ENCODE peak calls at places on chromosomes 5 and 9, in four cellular contexts. B is WTC11, C is HepG2, X is GM12878. N is an unnamed sample.

GRCh38 chr9:4375424-4376195 is 75.7 kb upstream of the GLIS3 start:
- DNase-seq in C (no peak), B (no peak), X (no peak), N (no peak)

GRCh38 chr5:98309785-98310566 is 463.5 kb upstream of the RGMB start:
- DNase-seq in B (peak), X (peak), C (peak), N (no peak)

GRCh38 chr9:79015951-79016350 is 555.8 kb upstream of the TLE4 start:
- DNase-seq in X (no peak), B (no peak), C (no peak), N (no peak)

GRCh38 chr5:124746252-124746915 is at the start of gene ZNF608:
- DNase-seq in C (peak), B (no peak), X (no peak), N (no peak)

GRCh38 chr5:64947801-64948200 is 179.1 kb downstream of the CWC27 start:
- DNase-seq in X (no peak), B (no peak), C (no peak), N (no peak)

GRCh38 chr9:127721391-127721821 is 5.5 kb downstream of the TTC16 start:
- DNase-seq in C (no peak), B (no peak), X (no peak), N (no peak)

GRCh38 chr5:80041536-80041935 is 6.4 kb downstream of the THBS4 start:
- DNase-seq in B (no peak), C (no peak), X (no peak), N (no peak)

GRCh38 chr5:60141119-60141518 is 247.6 kb upstream of the PDE4D start:
- DNase-seq in C (no peak), X (no peak), B (no peak), N (no peak)

GRCh38 chr5:485943-486491 is 38.2 kb downstream of the SLC9A3 start:
- DNase-seq in B (no peak), X (no peak), C (no peak), N (peak)

GRCh38 chr9:81499021-81499454 is 190.3 kb downstream of the TLE1 start:
- DNase-seq in X (no peak), C (no peak), B (no peak), N (no peak)

GRCh38 chr5:95619096-95619495 is 791 bp upstream of the GPR150 start:
- DNase-seq in B (no peak), X (no peak), C (no peak), N (no peak)

GRCh38 chr5:135446615-135447014 is 533 bp downstream of the DCANP1 start:
- DNase-seq in B (no peak), C (no peak), X (no peak), N (no peak)

GRCh38 chr5:124849774-124850173 is 103.3 kb upstream of the ZNF608 start:
- DNase-seq in B (no peak), C (no peak), X (no peak), N (no peak)

GRCh38 chr5:7851617-7852289 is 820 bp upstream of the CFAP90 start:
- DNase-seq in X (no peak), B (no peak), C (peak), N (no peak)

GRCh38 chr5:33981408-33982171 is 2.9 kb downstream of the SLC45A2 start:
- DNase-seq in B (no peak), X (no peak), C (no peak), N (no peak)

GRCh38 chr9:114824130-114824529 is 18.3 kb upstream of the TNFSF15 start:
- DNase-seq in X (no peak), B (no peak), C (no peak), N (no peak)

GRCh38 chr9:93577940-93578682 is 1.7 kb downstream of the PHF2 start:
- DNase-seq in X (no peak), B (no peak), C (no peak), N (no peak)

GRCh38 chr5:22998362-22998761 is 145.2 kb upstream of the CDH12 start:
- DNase-seq in X (no peak), B (no peak), C (no peak), N (no peak)

GRCh38 chr5:32539981-32540380 is 45.4 kb upstream of the SUB1 start:
- DNase-seq in B (no peak), X (no peak), C (no peak), N (no peak)

GRCh38 chr9:34558911-34559615 is 30.5 kb downstream of the CNTFR start:
- DNase-seq in B (no peak), X (no peak), C (no peak), N (no peak)

GRCh38 chr5:180290568-180291233 is 1.2 kb downstream of the MAPK9 start:
- DNase-seq in X (no peak), C (no peak), B (no peak), N (no peak)

GRCh38 chr9:113462781-113463286 is 693 bp upstream of the RGS3 start:
- DNase-seq in X (no peak), C (no peak), B (no peak), N (no peak)

GRCh38 chr5:156330141-156330870 is 3.3 kb downstream of the SGCD start:
- DNase-seq in X (no peak), C (no peak), B (no peak), N (no peak)

GRCh38 chr9:134546231-134546731 is 95.3 kb upstream of the COL5A1 start:
- DNase-seq in C (no peak), B (no peak), X (no peak), N (no peak)

GRCh38 chr5:175478384-175479124 is at the start of gene SFXN1:
- DNase-seq in C (peak), B (peak), X (no peak), N (peak)

GRCh38 chr5:18967637-18968036 is 1020.4 kb downstream of the CDH18 start:
- DNase-seq in C (no peak), B (no peak), X (no peak), N (no peak)

GRCh38 chr5:179178016-179178575 is 117.9 kb downstream of the ZNF354C start:
- DNase-seq in B (no peak), C (no peak), X (no peak), N (no peak)

DNA sequence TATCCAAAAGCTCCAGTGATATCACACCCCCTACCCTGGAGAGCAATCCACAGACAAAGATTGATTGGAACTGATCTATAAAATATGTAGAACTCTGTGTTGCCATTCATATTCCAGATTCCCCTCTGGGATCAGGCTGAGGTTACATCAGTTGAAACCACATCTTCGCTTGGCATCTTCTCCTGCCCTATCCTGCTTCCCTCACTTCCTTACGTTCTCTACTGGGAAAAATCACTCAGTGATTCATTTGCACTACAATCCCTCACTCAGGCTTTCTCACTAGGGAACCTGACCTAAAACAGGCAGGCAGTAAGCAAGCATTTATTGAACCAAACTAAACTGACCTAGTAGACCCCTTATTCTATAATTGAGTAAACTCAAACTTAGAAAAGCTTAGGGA is 111.7 kb downstream of the ESM1 start:
- DNase-seq in X (no peak), C (no peak), B (no peak), N (no peak)
- TF ChIP-seq CREM in X (no peak), C (no peak), B (no peak), N (no peak)

GRCh38 chr9:110111868-110112267 is 96.1 kb downstream of the C9orf152 start:
- DNase-seq in X (no peak), B (no peak), C (no peak), N (no peak)

GRCh38 chr9:110112792-110113191 is 95.2 kb downstream of the C9orf152 start:
- DNase-seq in C (no peak), B (no peak), X (no peak), N (no peak)

GRCh38 chr9:110109331-110110110 is 98.4 kb downstream of the C9orf152 start:
- DNase-seq in X (no peak), C (no peak), B (no peak), N (no peak)

GRCh38 chr9:110106698-110107097 is 101.3 kb downstream of the C9orf152 start:
- DNase-seq in X (no peak), B (no peak), C (no peak), N (no peak)

DNA sequence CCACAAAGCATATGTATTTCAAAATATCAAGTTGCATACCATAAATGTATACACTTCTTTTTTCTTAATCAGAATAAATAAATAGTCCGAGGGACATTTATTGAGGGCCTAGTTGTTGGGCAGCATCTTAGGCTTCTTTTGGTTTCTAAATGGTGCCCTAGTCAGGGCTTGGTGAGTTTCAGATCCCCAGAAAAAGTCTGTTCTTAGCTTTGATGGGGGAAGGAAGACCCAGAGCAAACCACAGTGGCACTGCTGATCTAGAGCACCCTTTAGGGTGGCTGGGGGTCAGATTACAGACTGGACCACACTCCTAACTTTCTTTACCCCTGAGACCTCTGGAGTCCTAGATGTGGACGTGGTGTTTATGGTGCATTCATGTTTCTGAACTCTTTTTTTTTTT is 97.8 kb downstream of the C9orf152 start:
- DNase-seq in X (peak), B (no peak), C (no peak), N (no peak)
- TF ChIP-seq MAX in X (no peak), B (no peak), C (no peak), N (no peak)

DNA sequence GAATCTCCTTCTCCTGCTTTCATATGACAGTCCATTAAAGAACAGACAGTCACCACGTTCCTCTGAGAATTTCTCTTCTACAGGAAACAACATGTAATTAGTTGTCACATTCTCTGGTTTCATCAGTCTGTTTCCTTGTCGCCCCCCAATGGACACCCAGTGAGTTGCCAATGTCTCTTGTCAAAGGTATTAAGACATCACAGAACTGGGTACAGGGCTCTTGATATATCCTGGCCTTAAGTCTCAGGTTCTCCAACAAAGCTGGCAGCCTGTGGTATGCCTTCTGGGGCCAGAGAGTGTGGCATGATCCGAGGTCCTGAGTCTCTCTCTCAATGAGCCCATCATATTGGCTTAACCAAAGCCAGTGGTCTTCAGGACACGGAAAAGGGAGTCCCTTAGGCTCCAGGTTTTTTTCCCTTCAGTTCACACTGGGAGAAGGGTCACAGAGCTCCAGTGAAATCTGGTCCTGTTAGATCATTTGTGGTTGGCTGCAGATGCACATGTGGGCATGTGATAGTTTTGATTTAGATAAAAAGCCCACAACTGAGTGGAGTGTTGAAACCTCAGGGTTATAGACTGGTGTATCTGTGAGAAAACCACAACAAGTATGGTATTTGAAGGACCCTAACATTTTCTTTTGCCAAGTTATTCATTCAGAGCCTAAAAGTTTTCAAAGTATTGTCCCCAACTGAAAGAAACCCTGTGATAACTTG is 46.9 kb downstream of the PRLR start:
- DNase-seq in X (peak), B (peak), C (peak), N (no peak)
- TF ChIP-seq CREM in X (no peak), B (no peak), C (no peak), N (no peak)

GRCh38 chr9:130779153-130779855 is 55.8 kb upstream of the ABL1 start:
- DNase-seq in X (no peak), C (no peak), B (no peak), N (no peak)
- TF ChIP-seq MAX in X (no peak), C (no peak), B (no peak), N (no peak)

DNA sequence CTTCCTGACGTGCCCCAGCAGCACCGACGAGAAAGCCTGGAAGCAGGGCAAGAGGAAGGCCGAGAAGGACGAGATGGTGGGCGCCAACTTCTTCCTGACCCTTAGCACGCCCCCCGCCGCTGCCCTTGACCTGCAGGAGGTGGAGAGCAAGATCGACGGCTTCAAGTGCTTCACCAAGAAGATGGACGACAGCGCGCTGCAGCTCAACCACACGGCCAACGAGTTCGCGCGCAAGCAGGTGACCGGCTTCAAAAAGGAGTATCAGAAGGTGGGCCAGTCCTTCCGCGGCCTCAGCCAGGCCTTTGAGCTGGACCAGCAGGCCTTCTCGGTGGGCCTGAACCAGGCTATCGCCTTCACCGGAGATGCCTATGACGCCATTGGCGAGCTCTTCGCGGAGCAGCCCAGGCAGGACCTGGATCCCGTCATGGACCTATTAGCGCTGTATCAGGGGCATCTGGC is 1.6 kb downstream of the SNX18 start:
- DNase-seq in C (no peak), B (no peak), X (no peak), N (no peak)
- TF ChIP-seq CREM in C (no peak), B (no peak), X (no peak), N (no peak)

GRCh38 chr9:95007470-95007869 is 281.0 kb downstream of the AOPEP start:
- DNase-seq in X (no peak), C (no peak), B (no peak), N (no peak)
- TF ChIP-seq MAX in X (no peak), C (no peak), B (no peak), N (no peak)

GRCh38 chr9:90003046-90003355 is 398.2 kb downstream of the GADD45G start:
- DNase-seq in B (no peak), X (no peak), C (no peak), N (no peak)
- TF ChIP-seq CREM in B (no peak), X (no peak), C (no peak), N (no peak)

DNA sequence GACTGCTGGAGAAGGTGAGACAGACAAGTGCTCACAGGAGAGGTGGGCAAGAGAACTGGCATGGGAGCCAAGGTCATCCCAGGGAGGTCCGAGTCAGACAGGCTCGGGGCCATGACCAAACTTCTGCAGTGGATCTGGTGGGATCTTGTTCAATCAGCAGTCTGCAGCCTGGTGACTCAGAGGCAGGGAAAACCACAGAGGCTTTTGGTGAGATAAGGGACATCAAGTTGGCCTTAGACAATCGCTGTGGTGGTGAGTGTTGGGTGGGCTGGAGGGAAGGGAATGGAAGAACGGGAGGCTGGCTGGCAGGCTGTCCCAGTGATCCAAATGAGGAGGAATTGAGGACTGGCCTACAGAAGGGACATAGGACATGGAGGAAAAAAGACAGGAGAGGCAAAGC is 123.8 kb downstream of the TMEM174 start:
- DNase-seq in X (no peak), C (no peak), B (no peak), N (peak)
- TF ChIP-seq MAX in X (no peak), C (no peak), B (no peak), N (no peak)

GRCh38 chr5:164868761-164869160 is 1363.3 kb downstream of the MAT2B start:
- DNase-seq in B (no peak), C (no peak), X (no peak), N (no peak)
- TF ChIP-seq CREM in B (no peak), C (no peak), X (no peak), N (no peak)